ENCODE peak calls at places on chromosomes 2 and 18, in four cellular contexts. One of them, this sample, is unnamed.

GRCh38 chr2:47534179-47534919 is 131.4 kb downstream of the MSH2 start:
- DNase-seq in T-cell: no peak
- DNase-seq in MV-4-11: peak; percentile 52
- DNase-seq in PC-3: peak; percentile 74
- DNase-seq in this sample: peak; percentile 18

GRCh38 chr2:28753043-28753683 is 1.5 kb downstream of the PPP1CB start:
- DNase-seq in T-cell: peak; percentile 51
- DNase-seq in MV-4-11: peak; percentile 38
- DNase-seq in PC-3: peak; percentile 87
- DNase-seq in this sample: no peak

GRCh38 chr18:33820517-33821368 is 242.7 kb downstream of the ASXL3 start:
- DNase-seq in T-cell: no peak
- DNase-seq in MV-4-11: no peak
- DNase-seq in PC-3: no peak
- DNase-seq in this sample: no peak

GRCh38 chr2:201267278-201268030 is 7.1 kb downstream of the CASP8 start:
- DNase-seq in T-cell: no peak
- DNase-seq in MV-4-11: no peak
- DNase-seq in PC-3: no peak
- DNase-seq in this sample: no peak

GRCh38 chr2:102703748-102704147 is 58.1 kb upstream of the TMEM182 start:
- DNase-seq in T-cell: no peak
- DNase-seq in MV-4-11: peak; percentile 3
- DNase-seq in PC-3: peak; percentile 62
- DNase-seq in this sample: no peak

GRCh38 chr2:9473308-9473984 is 905 bp upstream of the IAH1 start:
- DNase-seq in T-cell: no peak
- DNase-seq in MV-4-11: no peak
- DNase-seq in PC-3: peak; percentile 32
- DNase-seq in this sample: no peak

GRCh38 chr2:158459161-158460003 is 2.6 kb downstream of the PKP4 start:
- DNase-seq in T-cell: no peak
- DNase-seq in MV-4-11: peak; percentile 49
- DNase-seq in PC-3: no peak
- DNase-seq in this sample: no peak

GRCh38 chr2:222859786-222860726 is 780 bp upstream of the ACSL3 start:
- DNase-seq in T-cell: no peak
- DNase-seq in MV-4-11: no peak
- DNase-seq in PC-3: peak; percentile 97
- DNase-seq in this sample: no peak

GRCh38 chr18:57574866-57575265 is 11.6 kb downstream of the FECH start:
- DNase-seq in T-cell: no peak
- DNase-seq in MV-4-11: no peak
- DNase-seq in PC-3: no peak
- DNase-seq in this sample: no peak

GRCh38 chr2:157257312-157258252 is at the start of gene GALNT5:
- DNase-seq in T-cell: no peak
- DNase-seq in MV-4-11: peak; percentile 16
- DNase-seq in PC-3: no peak
- DNase-seq in this sample: no peak

GRCh38 chr18:45275367-45276113 is 339.7 kb upstream of the SLC14A2 start:
- DNase-seq in T-cell: no peak
- DNase-seq in MV-4-11: no peak
- DNase-seq in PC-3: peak; percentile 66
- DNase-seq in this sample: no peak

GRCh38 chr2:41879367-41879871 is 168.4 kb upstream of the PKDCC start:
- DNase-seq in T-cell: no peak
- DNase-seq in MV-4-11: no peak
- DNase-seq in PC-3: no peak
- DNase-seq in this sample: no peak

GRCh38 chr2:64019083-64019974 is at the start of gene VPS54:
- DNase-seq in T-cell: peak; percentile 43
- DNase-seq in MV-4-11: peak; percentile 18
- DNase-seq in PC-3: peak; percentile 60
- DNase-seq in this sample: peak; percentile 16

GRCh38 chr2:100887713-100888112 is 67.8 kb downstream of the NPAS2 start:
- DNase-seq in T-cell: no peak
- DNase-seq in MV-4-11: no peak
- DNase-seq in PC-3: peak; percentile 84
- DNase-seq in this sample: no peak